ENCODE peak calls at places on chromosomes 4 and X, in nine cellular contexts. I is aorta, A is right atrium auricular region, V is PC-3, P is NT2/D1, F is fibroblast of lung, Q is tibial artery, E is K562, B is thyroid gland. X is an unnamed sample. For H3K4me1, the result is how much of the 10 kb centered on the place peaks cover.

GRCh38 chr4:112284166-112284565 is 1.5 kb downstream of the TIFA start:
- DNase-seq in I (no peak), A (no peak), V (peak), P (no peak), F (peak), Q (no peak), E (peak), B (peak), X (peak)

GRCh38 chrX:134836497-134836968 is 154.3 kb upstream of the SMIM10 start:
- DNase-seq in I (no peak), A (no peak), V (peak), P (no peak), F (peak), Q (no peak), E (peak), B (no peak), X (peak)

GRCh38 chr4:65050786-65051185 is 619.5 kb downstream of the EPHA5 start:
- DNase-seq in I (no peak), A (no peak), V (no peak), P (no peak), F (no peak), Q (no peak), E (no peak), B (no peak), X (no peak)

GRCh38 chr4:27009539-27009938 is 148.9 kb downstream of the STIM2 start:
- DNase-seq in I (no peak), A (no peak), V (peak), P (no peak), F (peak), Q (no peak), E (no peak), B (no peak), X (no peak)

GRCh38 chr4:40458109-40458508 is 123.0 kb downstream of the CHRNA9 start:
- DNase-seq in I (no peak), A (no peak), V (peak), P (no peak), F (no peak), Q (no peak), E (no peak), B (no peak), X (no peak)

GRCh38 chr4:100929753-100930152 is 411.9 kb upstream of the EMCN start:
- DNase-seq in I (no peak), A (no peak), V (no peak), P (no peak), F (no peak), Q (no peak), E (no peak), B (no peak), X (no peak)

GRCh38 chrX:39693298-39693697 is 404.5 kb downstream of the BCOR start:
- DNase-seq in I (no peak), A (no peak), V (no peak), P (no peak), F (no peak), Q (no peak), E (peak), B (no peak), X (no peak)

GRCh38 chr4:38785901-38786402 is 3.2 kb upstream of the TLR10 start:
- DNase-seq in I (peak), A (no peak), V (no peak), P (no peak), F (no peak), Q (no peak), E (no peak), B (no peak), X (no peak)

GRCh38 chr4:1626151-1626550 is 58.0 kb downstream of the FAM53A start:
- DNase-seq in I (no peak), A (no peak), V (no peak), P (no peak), F (no peak), Q (no peak), E (no peak), B (no peak), X (no peak)

GRCh38 chrX:38847206-38847902 is 46.1 kb downstream of the MID1IP1 start:
- DNase-seq in I (no peak), A (no peak), V (no peak), P (no peak), F (no peak), Q (no peak), E (no peak), B (peak), X (no peak)

GRCh38 chr4:101621120-101621519 is 169.4 kb upstream of the BANK1 start:
- DNase-seq in I (no peak), A (no peak), V (no peak), P (no peak), F (no peak), Q (no peak), E (no peak), B (no peak), X (no peak)

DNA sequence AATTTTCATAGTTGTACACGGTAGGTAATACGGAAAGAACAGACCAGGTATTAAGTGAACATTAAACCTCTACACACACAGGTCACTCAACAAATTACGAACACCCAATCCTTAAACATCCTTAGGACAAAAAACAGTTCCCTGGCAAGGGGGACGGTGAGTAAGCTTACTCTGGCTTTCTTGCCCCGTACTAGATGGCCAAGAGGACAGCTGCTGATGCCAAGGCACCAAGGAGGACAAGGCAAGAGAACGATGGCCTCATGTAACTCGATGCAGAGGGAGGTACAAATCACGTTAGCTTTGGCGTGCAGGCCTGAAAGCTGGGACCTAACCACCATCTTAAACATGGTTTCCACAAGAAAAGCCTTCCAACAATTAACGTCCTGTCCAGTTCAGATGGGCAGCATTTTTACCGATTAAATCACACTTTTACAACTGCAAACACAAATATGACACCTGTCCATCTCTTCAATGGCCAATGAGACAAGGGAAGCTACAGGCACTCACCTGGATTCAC is 23.7 kb downstream of the FAT1 start:
- DNase-seq in I (no peak), A (no peak), V (no peak), P (no peak), F (no peak), Q (peak), E (no peak), B (no peak), X (no peak)
- H3K4me1 ChIP-seq in I (under half), A (under half), V (under half), P (under half), F (under half), Q (half or more), E (under half), B (under half), X (under half)

DNA sequence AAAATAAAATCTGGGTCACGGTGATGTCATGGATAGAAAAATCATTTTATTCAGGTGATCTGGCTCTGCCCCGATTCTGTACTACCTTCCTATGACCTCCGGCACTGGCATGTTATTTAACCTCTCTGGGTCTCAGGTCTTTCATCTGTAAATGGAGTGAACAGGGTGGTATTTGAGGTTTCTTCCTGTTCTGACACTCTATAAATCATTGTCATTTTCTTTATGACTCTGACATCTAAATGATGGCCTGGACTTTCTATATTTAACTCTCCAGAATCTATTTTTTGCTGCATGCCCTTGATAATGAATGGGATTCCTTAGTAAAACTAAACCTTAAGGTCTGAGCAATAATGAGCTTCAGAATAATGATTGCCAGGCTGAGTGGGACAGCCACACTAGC is 422.0 kb upstream of the CNKSR2 start:
- DNase-seq in I (no peak), A (no peak), V (no peak), P (no peak), F (no peak), Q (no peak), E (no peak), B (no peak), X (no peak)
- H3K4me3 ChIP-seq in I (no peak), A (no peak), V (no peak), P (no peak), F (no peak), Q (no peak), E (no peak), B (no peak), X (no peak)

DNA sequence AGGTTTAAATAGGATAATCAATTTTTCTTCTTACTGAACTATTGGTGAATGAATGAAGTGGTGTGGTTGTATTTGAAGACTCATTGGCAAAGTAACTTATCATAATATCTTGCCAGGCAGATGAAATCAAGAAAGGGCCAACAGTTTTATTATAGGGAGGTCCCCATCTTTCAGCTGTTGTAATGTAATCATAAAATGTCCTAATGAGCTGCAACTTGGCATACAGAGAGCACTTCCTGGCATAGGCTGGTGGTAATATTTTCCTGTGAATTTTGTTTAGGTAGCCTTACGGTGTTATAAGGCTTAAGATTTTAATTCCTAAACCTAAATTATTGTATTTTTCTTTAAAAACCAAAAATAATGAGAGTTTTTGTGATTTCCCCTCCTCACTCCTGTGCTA is 17.5 kb downstream of the FHIP1A start:
- DNase-seq in I (no peak), A (no peak), V (no peak), P (no peak), F (no peak), Q (no peak), E (no peak), B (no peak), X (no peak)
- H3K4me1 ChIP-seq in I (under half), A (under half), V (under half), P (under half), F (under half), Q (under half), E (under half), B (under half), X (under half)

DNA sequence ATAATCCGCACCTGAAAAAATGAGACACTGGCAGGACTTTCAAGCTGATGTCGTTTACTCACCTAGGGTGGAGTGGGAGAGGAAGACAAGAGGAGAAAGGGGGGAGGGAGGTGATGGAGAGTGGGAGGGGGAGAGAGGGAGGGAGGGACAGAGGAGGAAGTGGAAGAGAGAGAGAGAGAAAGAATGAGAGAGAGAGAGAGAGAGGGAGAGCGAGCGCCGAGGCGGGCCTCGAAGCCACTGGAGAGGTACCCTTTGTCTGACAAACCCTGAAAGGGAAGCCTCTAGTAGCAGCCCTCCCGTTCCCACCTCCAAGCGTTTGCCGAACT is 294 bp upstream of the ADGRL3 start:
- DNase-seq in I (no peak), A (no peak), V (no peak), P (no peak), F (no peak), Q (no peak), E (no peak), B (no peak), X (no peak)
- H3K4me3 ChIP-seq in I (peak), A (peak), V (no peak), P (peak), F (no peak), Q (peak), E (no peak), B (no peak), X (no peak)

GRCh38 chr4:70734168-70734954 is 12.6 kb downstream of the RUFY3 start:
- DNase-seq in I (no peak), A (no peak), V (peak), P (no peak), F (peak), Q (no peak), E (no peak), B (peak), X (peak)

GRCh38 chr4:70737006-70737405 is 15.2 kb downstream of the RUFY3 start:
- DNase-seq in I (no peak), A (no peak), V (no peak), P (no peak), F (no peak), Q (no peak), E (no peak), B (no peak), X (peak)

GRCh38 chr4:70739496-70740337 is 18.0 kb downstream of the RUFY3 start:
- DNase-seq in I (no peak), A (no peak), V (no peak), P (no peak), F (no peak), Q (no peak), E (no peak), B (no peak), X (no peak)

GRCh38 chr4:70734971-70735370 is 13.2 kb downstream of the RUFY3 start:
- DNase-seq in I (no peak), A (no peak), V (no peak), P (no peak), F (no peak), Q (no peak), E (no peak), B (peak), X (peak)

DNA sequence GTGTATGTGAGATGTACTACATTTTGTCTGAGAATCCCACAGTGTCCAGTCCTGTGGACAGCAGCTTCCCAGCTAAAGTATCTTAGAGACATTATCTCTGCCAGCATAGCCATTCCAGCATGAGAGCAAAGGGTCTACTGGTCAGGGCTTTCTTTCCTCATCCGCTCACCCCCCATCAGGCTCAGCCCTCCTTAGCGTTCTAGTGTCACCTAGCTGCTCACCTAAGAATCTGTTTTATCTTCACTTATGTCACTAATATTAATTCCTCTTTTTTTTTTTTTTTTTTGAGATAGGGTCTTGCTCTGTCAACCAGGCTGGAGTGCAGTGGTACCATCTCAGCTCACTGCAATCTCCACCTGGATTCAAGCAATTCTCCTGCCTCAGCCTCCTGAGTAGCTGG is 15.6 kb downstream of the RUFY3 start:
- DNase-seq in I (no peak), A (no peak), V (no peak), P (no peak), F (no peak), Q (no peak), E (no peak), B (no peak), X (no peak)
- H3K4me1 ChIP-seq in I (under half), A (under half), V (under half), P (under half), F (under half), Q (under half), E (under half), B (half or more), X (under half)

GRCh38 chrX:77893713-77894112 is 1.5 kb downstream of the MAGT1 start:
- DNase-seq in I (no peak), A (no peak), V (no peak), P (no peak), F (no peak), Q (no peak), E (no peak), B (no peak), X (no peak)
- H3K4me3 ChIP-seq in I (no peak), A (peak), V (peak), P (no peak), F (peak), Q (peak), E (peak), B (no peak), X (peak)

GRCh38 chrX:46712733-46713132 is 46.2 kb downstream of the SLC9A7 start:
- DNase-seq in I (no peak), A (no peak), V (no peak), P (no peak), F (no peak), Q (no peak), E (no peak), B (no peak), X (peak)
- H3K4me1 ChIP-seq in I (under half), A (under half), V (under half), P (under half), F (under half), Q (under half), E (under half), B (under half), X (under half)

X was measured in CD4-positive, CD25-positive, alpha-beta regulatory T cell.